ENCODE peak calls at places on chromosomes 11 and 22, in ten cellular contexts. One of them, this sample, is unnamed. For H3K36me3, the result is how much of the 10 kb centered on the place peaks cover.

GRCh38 chr11:102518296-102519094 is 12.1 kb downstream of the MMP7 start:
- DNase-seq in PC-3: peak
- DNase-seq in GM23248: no peak
- DNase-seq in OCI-LY7: peak
- DNase-seq in H1: no peak
- DNase-seq in IMR-90: no peak
- DNase-seq in hepatocyte: no peak
- DNase-seq in astrocyte: peak
- DNase-seq in neuronal stem cell: no peak
- DNase-seq in SK-N-SH: no peak
- DNase-seq in this sample: peak

GRCh38 chr11:109241988-109242387 is 180.0 kb upstream of the C11orf87 start:
- DNase-seq in PC-3: no peak
- DNase-seq in GM23248: peak
- DNase-seq in OCI-LY7: no peak
- DNase-seq in H1: no peak
- DNase-seq in IMR-90: no peak
- DNase-seq in hepatocyte: no peak
- DNase-seq in astrocyte: no peak
- DNase-seq in neuronal stem cell: no peak
- DNase-seq in SK-N-SH: no peak
- DNase-seq in this sample: no peak

GRCh38 chr22:20019661-20020532 is 1.0 kb upstream of the TANGO2 start:
- DNase-seq in PC-3: no peak
- DNase-seq in GM23248: no peak
- DNase-seq in OCI-LY7: no peak
- DNase-seq in H1: no peak
- DNase-seq in IMR-90: no peak
- DNase-seq in hepatocyte: no peak
- DNase-seq in astrocyte: no peak
- DNase-seq in neuronal stem cell: no peak
- DNase-seq in SK-N-SH: no peak
- DNase-seq in this sample: no peak

GRCh38 chr11:1111545-1112212 is 37.0 kb downstream of the MUC2 start:
- DNase-seq in PC-3: no peak
- DNase-seq in GM23248: no peak
- DNase-seq in OCI-LY7: no peak
- DNase-seq in H1: no peak
- DNase-seq in IMR-90: no peak
- DNase-seq in hepatocyte: no peak
- DNase-seq in astrocyte: no peak
- DNase-seq in neuronal stem cell: no peak
- DNase-seq in SK-N-SH: no peak
- DNase-seq in this sample: no peak

GRCh38 chr11:112281776-112282175 is 21.1 kb upstream of the PLET1 start:
- DNase-seq in PC-3: no peak
- DNase-seq in GM23248: no peak
- DNase-seq in OCI-LY7: peak
- DNase-seq in H1: no peak
- DNase-seq in IMR-90: no peak
- DNase-seq in hepatocyte: no peak
- DNase-seq in astrocyte: no peak
- DNase-seq in neuronal stem cell: no peak
- DNase-seq in SK-N-SH: no peak
- DNase-seq in this sample: no peak

GRCh38 chr11:117638913-117639543 is 158.0 kb downstream of the DSCAML1 start:
- DNase-seq in PC-3: no peak
- DNase-seq in GM23248: no peak
- DNase-seq in OCI-LY7: no peak
- DNase-seq in H1: no peak
- DNase-seq in IMR-90: no peak
- DNase-seq in hepatocyte: no peak
- DNase-seq in astrocyte: no peak
- DNase-seq in neuronal stem cell: no peak
- DNase-seq in SK-N-SH: no peak
- DNase-seq in this sample: no peak

GRCh38 chr11:71214553-71215371 is 37.6 kb downstream of the SHANK2 start:
- DNase-seq in PC-3: no peak
- DNase-seq in GM23248: no peak
- DNase-seq in OCI-LY7: no peak
- DNase-seq in H1: no peak
- DNase-seq in IMR-90: no peak
- DNase-seq in hepatocyte: no peak
- DNase-seq in astrocyte: no peak
- DNase-seq in neuronal stem cell: no peak
- DNase-seq in SK-N-SH: no peak
- DNase-seq in this sample: no peak

GRCh38 chr22:39253427-39254070 is 8.8 kb upstream of the PDGFB start:
- DNase-seq in PC-3: peak
- DNase-seq in GM23248: peak
- DNase-seq in OCI-LY7: no peak
- DNase-seq in H1: no peak
- DNase-seq in IMR-90: peak
- DNase-seq in hepatocyte: peak
- DNase-seq in astrocyte: peak
- DNase-seq in neuronal stem cell: no peak
- DNase-seq in SK-N-SH: no peak
- DNase-seq in this sample: peak

GRCh38 chr22:45318558-45319318 is 9.0 kb downstream of the FAM118A start:
- DNase-seq in PC-3: no peak
- DNase-seq in GM23248: no peak
- DNase-seq in OCI-LY7: peak
- DNase-seq in H1: no peak
- DNase-seq in IMR-90: peak
- DNase-seq in hepatocyte: no peak
- DNase-seq in astrocyte: peak
- DNase-seq in neuronal stem cell: no peak
- DNase-seq in SK-N-SH: no peak
- DNase-seq in this sample: peak

GRCh38 chr11:27694992-27695391 is 5.3 kb downstream of the BDNF start:
- DNase-seq in PC-3: peak
- DNase-seq in GM23248: peak
- DNase-seq in OCI-LY7: peak
- DNase-seq in H1: no peak
- DNase-seq in IMR-90: no peak
- DNase-seq in hepatocyte: peak
- DNase-seq in astrocyte: peak
- DNase-seq in neuronal stem cell: no peak
- DNase-seq in SK-N-SH: peak
- DNase-seq in this sample: peak

GRCh38 chr11:57327721-57328120 is 3.0 kb upstream of the TNKS1BP1 start:
- DNase-seq in PC-3: no peak
- DNase-seq in GM23248: no peak
- DNase-seq in OCI-LY7: no peak
- DNase-seq in H1: no peak
- DNase-seq in IMR-90: no peak
- DNase-seq in hepatocyte: no peak
- DNase-seq in astrocyte: no peak
- DNase-seq in neuronal stem cell: no peak
- DNase-seq in SK-N-SH: no peak
- DNase-seq in this sample: no peak

GRCh38 chr22:41531736-41532477 is 12.4 kb downstream of the POLR3H start:
- DNase-seq in PC-3: no peak
- DNase-seq in GM23248: no peak
- DNase-seq in OCI-LY7: no peak
- DNase-seq in H1: no peak
- DNase-seq in IMR-90: no peak
- DNase-seq in hepatocyte: no peak
- DNase-seq in astrocyte: no peak
- DNase-seq in neuronal stem cell: no peak
- DNase-seq in SK-N-SH: no peak
- DNase-seq in this sample: no peak

GRCh38 chr11:108203075-108203474 is 19.4 kb downstream of the NPAT start:
- DNase-seq in PC-3: no peak
- DNase-seq in GM23248: no peak
- DNase-seq in OCI-LY7: no peak
- DNase-seq in H1: no peak
- DNase-seq in IMR-90: no peak
- DNase-seq in hepatocyte: no peak
- DNase-seq in astrocyte: no peak
- DNase-seq in neuronal stem cell: no peak
- DNase-seq in SK-N-SH: no peak
- DNase-seq in this sample: no peak

GRCh38 chr11:108196901-108197300 is 25.5 kb downstream of the NPAT start:
- DNase-seq in PC-3: no peak
- DNase-seq in GM23248: no peak
- DNase-seq in OCI-LY7: no peak
- DNase-seq in H1: no peak
- DNase-seq in IMR-90: no peak
- DNase-seq in hepatocyte: no peak
- DNase-seq in astrocyte: no peak
- DNase-seq in neuronal stem cell: no peak
- DNase-seq in SK-N-SH: no peak
- DNase-seq in this sample: no peak

GRCh38 chr11:108198833-108199232 is 23.6 kb downstream of the NPAT start:
- DNase-seq in PC-3: no peak
- DNase-seq in GM23248: no peak
- DNase-seq in OCI-LY7: no peak
- DNase-seq in H1: no peak
- DNase-seq in IMR-90: no peak
- DNase-seq in hepatocyte: no peak
- DNase-seq in astrocyte: no peak
- DNase-seq in neuronal stem cell: no peak
- DNase-seq in SK-N-SH: no peak
- DNase-seq in this sample: no peak

GRCh38 chr11:108197351-108197750 is 25.1 kb downstream of the NPAT start:
- DNase-seq in PC-3: no peak
- DNase-seq in GM23248: no peak
- DNase-seq in OCI-LY7: no peak
- DNase-seq in H1: no peak
- DNase-seq in IMR-90: no peak
- DNase-seq in hepatocyte: no peak
- DNase-seq in astrocyte: no peak
- DNase-seq in neuronal stem cell: no peak
- DNase-seq in SK-N-SH: no peak
- DNase-seq in this sample: no peak

GRCh38 chr11:108199446-108200321 is 22.8 kb downstream of the NPAT start:
- DNase-seq in PC-3: peak
- DNase-seq in GM23248: peak
- DNase-seq in OCI-LY7: no peak
- DNase-seq in H1: no peak
- DNase-seq in IMR-90: peak
- DNase-seq in hepatocyte: no peak
- DNase-seq in astrocyte: peak
- DNase-seq in neuronal stem cell: no peak
- DNase-seq in SK-N-SH: no peak
- DNase-seq in this sample: peak
- H2AFZ ChIP-seq in PC-3: no peak
- H2AFZ ChIP-seq in GM23248: no peak
- H2AFZ ChIP-seq in OCI-LY7: no peak
- H2AFZ ChIP-seq in H1: no peak
- H2AFZ ChIP-seq in IMR-90: no peak
- H2AFZ ChIP-seq in hepatocyte: no peak
- H2AFZ ChIP-seq in astrocyte: no peak
- H2AFZ ChIP-seq in neuronal stem cell: no peak
- H2AFZ ChIP-seq in SK-N-SH: no peak
- H2AFZ ChIP-seq in this sample: no peak

DNA sequence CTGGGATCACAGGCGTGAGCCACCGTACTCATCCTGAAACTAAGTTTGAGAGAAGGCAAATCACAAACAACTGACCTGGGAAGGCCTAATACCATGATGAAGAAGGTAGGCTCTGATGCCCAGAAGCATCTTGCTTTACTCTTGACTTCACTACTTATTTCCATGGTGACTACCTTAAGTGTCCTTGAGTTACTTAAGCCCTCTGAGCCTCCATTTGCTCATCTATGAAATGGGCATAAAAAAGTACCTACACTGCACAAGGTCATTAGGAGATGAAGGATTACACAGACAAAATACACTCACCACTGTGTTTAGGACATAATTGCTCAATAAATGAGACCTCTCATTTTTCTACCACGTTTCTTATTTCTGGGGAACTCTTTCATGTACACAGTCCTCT is 27.9 kb downstream of the EIF4ENIF1 start:
- DNase-seq in PC-3: no peak
- DNase-seq in GM23248: no peak
- DNase-seq in OCI-LY7: no peak
- DNase-seq in H1: no peak
- DNase-seq in IMR-90: no peak
- DNase-seq in hepatocyte: no peak
- DNase-seq in astrocyte: no peak
- DNase-seq in neuronal stem cell: no peak
- DNase-seq in SK-N-SH: no peak
- DNase-seq in this sample: no peak
- H3K36me3 ChIP-seq in PC-3: under half
- H3K36me3 ChIP-seq in GM23248: half or more
- H3K36me3 ChIP-seq in OCI-LY7: half or more
- H3K36me3 ChIP-seq in H1: under half
- H3K36me3 ChIP-seq in IMR-90: under half
- H3K36me3 ChIP-seq in hepatocyte: under half
- H3K36me3 ChIP-seq in astrocyte: under half
- H3K36me3 ChIP-seq in neuronal stem cell: under half
- H3K36me3 ChIP-seq in SK-N-SH: half or more
- H3K36me3 ChIP-seq in this sample: under half

GRCh38 chr11:123122852-123123251 is 60.9 kb upstream of the HSPA8 start:
- DNase-seq in PC-3: no peak
- DNase-seq in GM23248: no peak
- DNase-seq in OCI-LY7: no peak
- DNase-seq in H1: no peak
- DNase-seq in IMR-90: no peak
- DNase-seq in hepatocyte: no peak
- DNase-seq in astrocyte: no peak
- DNase-seq in neuronal stem cell: no peak
- DNase-seq in SK-N-SH: no peak
- DNase-seq in this sample: no peak
- H3K4me2 ChIP-seq in PC-3: no peak
- H3K4me2 ChIP-seq in GM23248: peak
- H3K4me2 ChIP-seq in OCI-LY7: no peak
- H3K4me2 ChIP-seq in H1: no peak
- H3K4me2 ChIP-seq in IMR-90: peak
- H3K4me2 ChIP-seq in hepatocyte: peak
- H3K4me2 ChIP-seq in astrocyte: peak
- H3K4me2 ChIP-seq in neuronal stem cell: no peak
- H3K4me2 ChIP-seq in SK-N-SH: peak
- H3K4me2 ChIP-seq in this sample: peak

DNA sequence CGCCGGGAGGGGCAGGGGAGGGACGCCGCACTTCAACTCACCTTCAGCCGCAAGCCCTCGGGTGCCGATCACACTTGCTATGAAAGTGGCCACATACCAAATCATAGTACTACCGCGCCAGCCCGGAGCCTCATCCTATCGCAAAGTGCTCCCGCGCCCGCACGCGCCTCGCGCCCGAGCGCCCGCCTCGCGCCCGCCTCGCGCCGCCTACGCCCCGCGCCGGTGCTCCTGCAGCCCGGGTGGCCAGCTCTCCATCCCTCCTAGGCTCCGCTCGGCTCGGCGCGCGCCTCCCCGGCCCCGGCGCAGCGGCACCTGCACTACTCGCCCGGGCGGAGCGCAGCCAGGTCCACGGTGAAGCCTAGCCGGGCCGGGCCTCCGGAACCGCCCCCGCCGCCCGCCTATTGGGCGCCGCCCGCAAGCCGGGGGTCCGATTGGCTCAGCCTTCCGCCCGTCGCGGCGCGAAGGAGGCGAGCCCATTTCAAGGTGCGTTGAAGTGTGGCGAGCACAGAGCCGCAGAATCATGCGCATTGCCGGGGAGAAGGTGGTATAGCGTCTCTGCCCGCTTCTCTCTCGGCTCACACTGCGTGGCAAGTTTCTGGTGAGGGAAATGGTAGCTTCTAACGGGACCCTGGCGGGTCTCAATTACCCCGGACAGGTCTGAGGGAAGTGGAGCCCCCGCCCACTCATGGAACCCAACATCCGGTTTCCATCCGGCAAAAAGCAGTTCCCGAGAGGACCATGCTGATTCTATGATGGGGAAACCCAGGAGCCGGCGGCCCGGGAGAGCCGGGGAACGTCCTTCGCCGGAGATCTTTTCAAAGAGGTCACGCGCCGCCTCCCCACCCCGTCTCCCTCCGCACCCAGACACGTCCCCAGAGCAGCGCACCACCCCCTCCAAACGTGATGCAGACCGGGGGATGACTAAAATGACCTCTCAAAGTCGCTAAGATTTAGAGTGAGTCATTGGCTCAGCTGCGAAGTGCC is at the start of gene IGSF9B:
- DNase-seq in PC-3: peak
- DNase-seq in GM23248: peak
- DNase-seq in OCI-LY7: peak
- DNase-seq in H1: peak
- DNase-seq in IMR-90: peak
- DNase-seq in hepatocyte: peak
- DNase-seq in astrocyte: peak
- DNase-seq in neuronal stem cell: peak
- DNase-seq in SK-N-SH: peak
- DNase-seq in this sample: peak
- H2AFZ ChIP-seq in PC-3: peak
- H2AFZ ChIP-seq in GM23248: peak
- H2AFZ ChIP-seq in OCI-LY7: peak
- H2AFZ ChIP-seq in H1: peak
- H2AFZ ChIP-seq in IMR-90: peak
- H2AFZ ChIP-seq in hepatocyte: peak
- H2AFZ ChIP-seq in astrocyte: peak
- H2AFZ ChIP-seq in neuronal stem cell: peak
- H2AFZ ChIP-seq in SK-N-SH: peak
- H2AFZ ChIP-seq in this sample: peak

This sample was measured in fibroblast of lung.